ENCODE peak calls at places on chromosomes 4 and X, in eight cellular contexts. N is stimulated activated CD4-positive, alpha-beta T cell treated with anti-CD3 and anti-CD28 coated beads, Interleukin-4, amount 100 ng/mL, for 1 hour; P is ELR; D is left lung; O is left colon; Q is ACHN; H is WERI-Rb-1; T is mesothelial cell of epicardium. L is an unnamed sample.

GRCh38 chrX:96407043-96407442 is 277.6 kb upstream of the DIAPH2 start:
- DNase-seq in P (no peak), T (peak; percentile 42), N (no peak), H (no peak), O (peak; percentile 40), D (no peak), Q (no peak), L (peak; percentile 31)

GRCh38 chr4:27463816-27464215 is 603.2 kb downstream of the STIM2 start:
- DNase-seq in D (no peak), Q (peak; percentile 32), P (peak; percentile 93), O (no peak), N (no peak), H (no peak), T (no peak), L (peak; percentile 75)

GRCh38 chrX:103878466-103879151 is 46.6 kb upstream of the RAB9B start:
- DNase-seq in H (no peak), P (peak; percentile 77), Q (peak; percentile 88), O (no peak), T (no peak), N (no peak), D (no peak), L (peak; percentile 66)

GRCh38 chr4:80608285-80608980 is 272.9 kb downstream of the CFAP299 start:
- DNase-seq in Q (no peak), T (no peak), N (no peak), H (no peak), D (no peak), O (no peak), P (no peak), L (no peak)

GRCh38 chr4:173835863-173836262 is 305.8 kb upstream of the HAND2 start:
- DNase-seq in O (no peak), Q (no peak), T (no peak), D (no peak), N (no peak), P (peak; percentile 43), H (no peak), L (peak; percentile 36)

GRCh38 chrX:130497531-130497930 is 95.7 kb downstream of the RBMX2 start:
- DNase-seq in T (no peak), O (no peak), Q (no peak), P (no peak), N (no peak), H (no peak), D (no peak), L (no peak)

GRCh38 chr4:101055392-101055791 is 291.9 kb downstream of the PPP3CA start:
- DNase-seq in P (no peak), D (no peak), O (no peak), H (no peak), Q (no peak), N (no peak), T (no peak), L (no peak)

GRCh38 chr4:156771171-156771837 is 200.3 kb downstream of the PDGFC start:
- DNase-seq in O (no peak), T (no peak), P (peak; percentile 62), Q (peak; percentile 87), N (no peak), H (peak; percentile 73), D (no peak), L (peak; percentile 99)

GRCh38 chrX:139815771-139816170 is 107.8 kb upstream of the MCF2 start:
- DNase-seq in O (no peak), Q (no peak), N (no peak), T (no peak), D (no peak), P (no peak), H (no peak), L (no peak)

GRCh38 chr4:16573181-16573580 is 325.3 kb downstream of the LDB2 start:
- DNase-seq in O (no peak), D (no peak), T (no peak), N (no peak), H (no peak), P (peak; percentile 29), Q (no peak), L (peak; percentile 2)

GRCh38 chr4:149140841-149141240 is 674.8 kb downstream of the IQCM start:
- DNase-seq in P (no peak), Q (no peak), D (no peak), O (no peak), N (no peak), H (no peak), T (no peak), L (no peak)

GRCh38 chr4:122783301-122784215 is 43.1 kb upstream of the FGF2 start:
- DNase-seq in O (no peak), Q (peak; percentile 96), N (no peak), D (peak; percentile 75), H (no peak), T (peak; percentile 40), P (peak; percentile 96), L (peak; percentile 85)

GRCh38 chrX:22730542-22730941 is 269.2 kb upstream of the DDX53 start:
- DNase-seq in D (no peak), N (no peak), P (no peak), O (no peak), Q (no peak), T (no peak), H (no peak), L (no peak)

GRCh38 chr4:173040200-173040599 is 128.4 kb upstream of the GALNT7 start:
- DNase-seq in D (no peak), Q (peak; percentile 70), N (no peak), H (peak; percentile 52), T (no peak), P (no peak), O (no peak), L (no peak)

GRCh38 chr4:144363890-144364289 is 223.4 kb upstream of the GYPA start:
- DNase-seq in Q (no peak), H (no peak), D (no peak), T (no peak), O (no peak), N (no peak), P (no peak), L (no peak)

L was measured in epithelial cell of esophagus.